ENCODE peak calls at places on chromosomes 3 and 15, in nine cellular contexts. One of them, this sample, is unnamed.
A peak's percentile ranks its signal among the peaks of the same experiment; 100 is the strongest.

GRCh38 chr15:48796930-48797329 is 13.9 kb downstream of the CEP152 start:
- DNase-seq in Peyer's patch: no peak
- DNase-seq in GM12878: peak; percentile 28
- DNase-seq in pancreas: no peak
- DNase-seq in MCF 10A: no peak
- DNase-seq in activated B cell treated with CpG ODN at 0.5 μM for 24 hours: no peak
- DNase-seq in CD8-positive, alpha-beta T cell: no peak
- DNase-seq in OCI-LY7: no peak
- DNase-seq in CD4-positive, alpha-beta T cell: no peak
- DNase-seq in this sample: no peak

GRCh38 chr3:170469151-170470062 is 50.7 kb downstream of the CLDN11 start:
- DNase-seq in Peyer's patch: no peak
- DNase-seq in GM12878: no peak
- DNase-seq in pancreas: no peak
- DNase-seq in MCF 10A: no peak
- DNase-seq in activated B cell treated with CpG ODN at 0.5 μM for 24 hours: no peak
- DNase-seq in CD8-positive, alpha-beta T cell: no peak
- DNase-seq in OCI-LY7: no peak
- DNase-seq in CD4-positive, alpha-beta T cell: no peak
- DNase-seq in this sample: no peak

GRCh38 chr15:73936181-73936580 is 9.9 kb downstream of the LOXL1 start:
- DNase-seq in Peyer's patch: peak; percentile 61
- DNase-seq in GM12878: no peak
- DNase-seq in pancreas: no peak
- DNase-seq in MCF 10A: peak; percentile 30
- DNase-seq in activated B cell treated with CpG ODN at 0.5 μM for 24 hours: no peak
- DNase-seq in CD8-positive, alpha-beta T cell: no peak
- DNase-seq in OCI-LY7: no peak
- DNase-seq in CD4-positive, alpha-beta T cell: no peak
- DNase-seq in this sample: no peak

GRCh38 chr15:99507732-99508571 is 57.8 kb upstream of the MEF2A start:
- DNase-seq in Peyer's patch: no peak
- DNase-seq in GM12878: no peak
- DNase-seq in pancreas: no peak
- DNase-seq in MCF 10A: peak; percentile 12
- DNase-seq in activated B cell treated with CpG ODN at 0.5 μM for 24 hours: no peak
- DNase-seq in CD8-positive, alpha-beta T cell: no peak
- DNase-seq in OCI-LY7: no peak
- DNase-seq in CD4-positive, alpha-beta T cell: no peak
- DNase-seq in this sample: no peak

GRCh38 chr3:101151286-101151901 is 158.2 kb upstream of the ABI3BP start:
- DNase-seq in Peyer's patch: no peak
- DNase-seq in GM12878: no peak
- DNase-seq in pancreas: no peak
- DNase-seq in MCF 10A: no peak
- DNase-seq in activated B cell treated with CpG ODN at 0.5 μM for 24 hours: no peak
- DNase-seq in CD8-positive, alpha-beta T cell: no peak
- DNase-seq in OCI-LY7: no peak
- DNase-seq in CD4-positive, alpha-beta T cell: no peak
- DNase-seq in this sample: no peak

GRCh38 chr3:149603126-149604074 is 54.4 kb downstream of the WWTR1 start:
- DNase-seq in Peyer's patch: no peak
- DNase-seq in GM12878: no peak
- DNase-seq in pancreas: no peak
- DNase-seq in MCF 10A: peak; percentile 45
- DNase-seq in activated B cell treated with CpG ODN at 0.5 μM for 24 hours: no peak
- DNase-seq in CD8-positive, alpha-beta T cell: no peak
- DNase-seq in OCI-LY7: no peak
- DNase-seq in CD4-positive, alpha-beta T cell: no peak
- DNase-seq in this sample: no peak

GRCh38 chr3:129892857-129893615 is 475 bp downstream of the TMCC1 start:
- DNase-seq in Peyer's patch: no peak
- DNase-seq in GM12878: peak; percentile 23
- DNase-seq in pancreas: no peak
- DNase-seq in MCF 10A: peak; percentile 55
- DNase-seq in activated B cell treated with CpG ODN at 0.5 μM for 24 hours: peak; percentile 78
- DNase-seq in CD8-positive, alpha-beta T cell: peak; percentile 86
- DNase-seq in OCI-LY7: peak; percentile 80
- DNase-seq in CD4-positive, alpha-beta T cell: peak; percentile 68
- DNase-seq in this sample: peak; percentile 90

GRCh38 chr3:108159865-108160264 is 62.4 kb downstream of the IFT57 start:
- DNase-seq in Peyer's patch: no peak
- DNase-seq in GM12878: no peak
- DNase-seq in pancreas: no peak
- DNase-seq in MCF 10A: no peak
- DNase-seq in activated B cell treated with CpG ODN at 0.5 μM for 24 hours: no peak
- DNase-seq in CD8-positive, alpha-beta T cell: no peak
- DNase-seq in OCI-LY7: no peak
- DNase-seq in CD4-positive, alpha-beta T cell: no peak
- DNase-seq in this sample: no peak

GRCh38 chr3:18401298-18401961 is 23.7 kb downstream of the SATB1 start:
- DNase-seq in Peyer's patch: no peak
- DNase-seq in GM12878: no peak
- DNase-seq in pancreas: no peak
- DNase-seq in MCF 10A: no peak
- DNase-seq in activated B cell treated with CpG ODN at 0.5 μM for 24 hours: no peak
- DNase-seq in CD8-positive, alpha-beta T cell: no peak
- DNase-seq in OCI-LY7: no peak
- DNase-seq in CD4-positive, alpha-beta T cell: no peak
- DNase-seq in this sample: no peak

GRCh38 chr3:108552267-108553159 is 36.7 kb downstream of the CIP2A start:
- DNase-seq in Peyer's patch: no peak
- DNase-seq in GM12878: no peak
- DNase-seq in pancreas: no peak
- DNase-seq in MCF 10A: peak; percentile 61
- DNase-seq in activated B cell treated with CpG ODN at 0.5 μM for 24 hours: no peak
- DNase-seq in CD8-positive, alpha-beta T cell: no peak
- DNase-seq in OCI-LY7: peak; percentile 28
- DNase-seq in CD4-positive, alpha-beta T cell: no peak
- DNase-seq in this sample: no peak

GRCh38 chr15:101024709-101025108 is 105.6 kb downstream of the LRRK1 start:
- DNase-seq in Peyer's patch: no peak
- DNase-seq in GM12878: no peak
- DNase-seq in pancreas: peak; percentile 5
- DNase-seq in MCF 10A: no peak
- DNase-seq in activated B cell treated with CpG ODN at 0.5 μM for 24 hours: no peak
- DNase-seq in CD8-positive, alpha-beta T cell: peak; percentile 31
- DNase-seq in OCI-LY7: no peak
- DNase-seq in CD4-positive, alpha-beta T cell: no peak
- DNase-seq in this sample: peak; percentile 79

GRCh38 chr3:122680381-122681293 is at the start of gene PARP14:
- DNase-seq in Peyer's patch: peak; percentile 83
- DNase-seq in GM12878: no peak
- DNase-seq in pancreas: peak; percentile 84
- DNase-seq in MCF 10A: peak; percentile 80
- DNase-seq in activated B cell treated with CpG ODN at 0.5 μM for 24 hours: peak; percentile 57
- DNase-seq in CD8-positive, alpha-beta T cell: peak; percentile 77
- DNase-seq in OCI-LY7: peak; percentile 65
- DNase-seq in CD4-positive, alpha-beta T cell: peak; percentile 59
- DNase-seq in this sample: peak; percentile 90

GRCh38 chr15:100468265-100468664 is 60.5 kb downstream of the CERS3 start:
- DNase-seq in Peyer's patch: no peak
- DNase-seq in GM12878: no peak
- DNase-seq in pancreas: peak; percentile 17
- DNase-seq in MCF 10A: peak; percentile 57
- DNase-seq in activated B cell treated with CpG ODN at 0.5 μM for 24 hours: no peak
- DNase-seq in CD8-positive, alpha-beta T cell: no peak
- DNase-seq in OCI-LY7: no peak
- DNase-seq in CD4-positive, alpha-beta T cell: no peak
- DNase-seq in this sample: no peak

GRCh38 chr3:57646723-57647122 is 46.2 kb downstream of the DENND6A start:
- DNase-seq in Peyer's patch: no peak
- DNase-seq in GM12878: no peak
- DNase-seq in pancreas: no peak
- DNase-seq in MCF 10A: peak; percentile 36
- DNase-seq in activated B cell treated with CpG ODN at 0.5 μM for 24 hours: no peak
- DNase-seq in CD8-positive, alpha-beta T cell: no peak
- DNase-seq in OCI-LY7: no peak
- DNase-seq in CD4-positive, alpha-beta T cell: no peak
- DNase-seq in this sample: no peak

GRCh38 chr3:57652203-57652602 is 40.7 kb downstream of the DENND6A start:
- DNase-seq in Peyer's patch: no peak
- DNase-seq in GM12878: no peak
- DNase-seq in pancreas: no peak
- DNase-seq in MCF 10A: no peak
- DNase-seq in activated B cell treated with CpG ODN at 0.5 μM for 24 hours: no peak
- DNase-seq in CD8-positive, alpha-beta T cell: no peak
- DNase-seq in OCI-LY7: no peak
- DNase-seq in CD4-positive, alpha-beta T cell: no peak
- DNase-seq in this sample: no peak

DNA sequence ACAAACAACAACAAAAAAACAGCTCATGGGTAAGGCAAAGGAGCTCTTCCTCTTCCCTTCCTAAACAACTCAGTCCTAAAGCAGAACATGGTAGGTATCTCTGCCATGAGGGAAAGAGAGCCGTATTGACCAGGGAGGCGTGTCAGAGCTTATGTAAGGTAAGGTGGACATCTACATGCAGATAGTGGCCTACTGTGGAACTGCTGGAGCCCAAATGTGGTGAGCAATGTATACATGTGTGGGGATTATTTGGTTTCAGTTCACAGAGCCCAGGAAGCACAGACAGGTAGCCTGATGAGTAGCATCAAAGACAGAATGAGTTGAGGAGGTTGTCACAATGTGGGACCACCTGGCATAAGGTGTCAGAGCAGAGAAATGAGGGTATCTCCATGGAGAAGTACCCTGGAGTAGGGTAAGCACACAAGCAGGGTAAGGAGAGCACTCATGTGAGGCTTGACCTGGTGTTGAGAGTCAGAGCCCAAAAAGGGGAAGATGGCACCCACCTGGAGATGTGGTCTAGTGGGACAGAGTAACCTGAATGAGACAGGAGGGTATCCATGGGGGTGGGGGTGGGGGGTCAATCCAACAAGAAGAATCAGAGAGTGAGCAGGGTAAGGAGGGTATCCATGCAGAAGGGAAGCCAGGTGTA is 45.5 kb downstream of the DENND6A start:
- DNase-seq in Peyer's patch: no peak
- DNase-seq in GM12878: no peak
- DNase-seq in pancreas: no peak
- DNase-seq in MCF 10A: no peak
- DNase-seq in activated B cell treated with CpG ODN at 0.5 μM for 24 hours: no peak
- DNase-seq in CD8-positive, alpha-beta T cell: no peak
- DNase-seq in OCI-LY7: no peak
- DNase-seq in CD4-positive, alpha-beta T cell: no peak
- DNase-seq in this sample: no peak
- TF ChIP-seq CTCF in Peyer's patch: no peak
- TF ChIP-seq CTCF in GM12878: no peak
- TF ChIP-seq CTCF in pancreas: no peak
- TF ChIP-seq CTCF in MCF 10A: no peak
- TF ChIP-seq CTCF in activated B cell treated with CpG ODN at 0.5 μM for 24 hours: no peak
- TF ChIP-seq CTCF in CD8-positive, alpha-beta T cell: no peak
- TF ChIP-seq CTCF in OCI-LY7: no peak
- TF ChIP-seq CTCF in CD4-positive, alpha-beta T cell: no peak
- TF ChIP-seq CTCF in this sample: no peak

GRCh38 chr3:128173849-128174248 is 20.6 kb downstream of the EEFSEC start:
- DNase-seq in Peyer's patch: no peak
- DNase-seq in GM12878: no peak
- DNase-seq in pancreas: no peak
- DNase-seq in MCF 10A: no peak
- DNase-seq in activated B cell treated with CpG ODN at 0.5 μM for 24 hours: no peak
- DNase-seq in CD8-positive, alpha-beta T cell: no peak
- DNase-seq in OCI-LY7: no peak
- DNase-seq in CD4-positive, alpha-beta T cell: no peak
- DNase-seq in this sample: no peak
- TF ChIP-seq CTCF in Peyer's patch: no peak
- TF ChIP-seq CTCF in GM12878: no peak
- TF ChIP-seq CTCF in pancreas: no peak
- TF ChIP-seq CTCF in MCF 10A: no peak
- TF ChIP-seq CTCF in activated B cell treated with CpG ODN at 0.5 μM for 24 hours: no peak
- TF ChIP-seq CTCF in CD8-positive, alpha-beta T cell: no peak
- TF ChIP-seq CTCF in OCI-LY7: no peak
- TF ChIP-seq CTCF in CD4-positive, alpha-beta T cell: no peak
- TF ChIP-seq CTCF in this sample: no peak

GRCh38 chr3:181932039-181932438 is 220.3 kb downstream of the SOX2 start:
- DNase-seq in Peyer's patch: no peak
- DNase-seq in GM12878: peak; percentile 61
- DNase-seq in pancreas: no peak
- DNase-seq in MCF 10A: no peak
- DNase-seq in activated B cell treated with CpG ODN at 0.5 μM for 24 hours: no peak
- DNase-seq in CD8-positive, alpha-beta T cell: no peak
- DNase-seq in OCI-LY7: peak; percentile 61
- DNase-seq in CD4-positive, alpha-beta T cell: no peak
- DNase-seq in this sample: no peak

GRCh38 chr3:181936774-181937173 is 225.0 kb downstream of the SOX2 start:
- DNase-seq in Peyer's patch: no peak
- DNase-seq in GM12878: no peak
- DNase-seq in pancreas: no peak
- DNase-seq in MCF 10A: no peak
- DNase-seq in activated B cell treated with CpG ODN at 0.5 μM for 24 hours: no peak
- DNase-seq in CD8-positive, alpha-beta T cell: no peak
- DNase-seq in OCI-LY7: no peak
- DNase-seq in CD4-positive, alpha-beta T cell: no peak
- DNase-seq in this sample: no peak

GRCh38 chr3:181940703-181941102 is 229.0 kb downstream of the SOX2 start:
- DNase-seq in Peyer's patch: no peak
- DNase-seq in GM12878: no peak
- DNase-seq in pancreas: no peak
- DNase-seq in MCF 10A: no peak
- DNase-seq in activated B cell treated with CpG ODN at 0.5 μM for 24 hours: no peak
- DNase-seq in CD8-positive, alpha-beta T cell: no peak
- DNase-seq in OCI-LY7: no peak
- DNase-seq in CD4-positive, alpha-beta T cell: no peak
- DNase-seq in this sample: no peak

GRCh38 chr3:181933052-181933618 is 221.4 kb downstream of the SOX2 start:
- DNase-seq in Peyer's patch: no peak
- DNase-seq in GM12878: peak; percentile 45
- DNase-seq in pancreas: no peak
- DNase-seq in MCF 10A: no peak
- DNase-seq in activated B cell treated with CpG ODN at 0.5 μM for 24 hours: no peak
- DNase-seq in CD8-positive, alpha-beta T cell: no peak
- DNase-seq in OCI-LY7: no peak
- DNase-seq in CD4-positive, alpha-beta T cell: no peak
- DNase-seq in this sample: no peak

GRCh38 chr3:181935915-181936314 is 224.2 kb downstream of the SOX2 start:
- DNase-seq in Peyer's patch: no peak
- DNase-seq in GM12878: no peak
- DNase-seq in pancreas: no peak
- DNase-seq in MCF 10A: no peak
- DNase-seq in activated B cell treated with CpG ODN at 0.5 μM for 24 hours: no peak
- DNase-seq in CD8-positive, alpha-beta T cell: no peak
- DNase-seq in OCI-LY7: peak; percentile 31
- DNase-seq in CD4-positive, alpha-beta T cell: no peak
- DNase-seq in this sample: no peak
- TF ChIP-seq CTCF in Peyer's patch: no peak
- TF ChIP-seq CTCF in GM12878: no peak
- TF ChIP-seq CTCF in pancreas: no peak
- TF ChIP-seq CTCF in MCF 10A: no peak
- TF ChIP-seq CTCF in activated B cell treated with CpG ODN at 0.5 μM for 24 hours: no peak
- TF ChIP-seq CTCF in CD8-positive, alpha-beta T cell: no peak
- TF ChIP-seq CTCF in OCI-LY7: peak; percentile 61
- TF ChIP-seq CTCF in CD4-positive, alpha-beta T cell: no peak
- TF ChIP-seq CTCF in this sample: no peak

DNA sequence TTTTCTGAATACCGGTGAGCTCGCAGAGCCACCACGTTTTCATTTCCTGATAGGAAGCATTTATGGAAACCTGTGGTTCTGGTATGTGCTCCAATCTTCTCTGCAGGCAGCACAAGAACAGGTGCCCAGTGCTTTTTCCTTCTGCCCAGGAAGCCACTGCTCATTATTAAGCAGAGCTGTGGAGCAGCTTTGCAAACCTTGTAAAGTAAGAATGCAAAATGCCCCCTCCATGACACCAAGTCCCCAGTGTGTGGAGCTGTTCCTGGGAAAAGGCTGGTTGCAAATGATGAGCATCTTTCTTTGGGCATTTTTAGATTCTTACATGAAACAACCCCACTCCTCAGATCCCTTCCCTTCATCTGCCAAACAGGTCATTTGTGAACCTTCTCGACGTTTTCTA is 65.7 kb upstream of the MRPL3 start:
- DNase-seq in Peyer's patch: no peak
- DNase-seq in GM12878: no peak
- DNase-seq in pancreas: no peak
- DNase-seq in MCF 10A: no peak
- DNase-seq in activated B cell treated with CpG ODN at 0.5 μM for 24 hours: no peak
- DNase-seq in CD8-positive, alpha-beta T cell: no peak
- DNase-seq in OCI-LY7: no peak
- DNase-seq in CD4-positive, alpha-beta T cell: no peak
- DNase-seq in this sample: no peak
- TF ChIP-seq CTCF in Peyer's patch: no peak
- TF ChIP-seq CTCF in GM12878: no peak
- TF ChIP-seq CTCF in pancreas: no peak
- TF ChIP-seq CTCF in MCF 10A: no peak
- TF ChIP-seq CTCF in activated B cell treated with CpG ODN at 0.5 μM for 24 hours: no peak
- TF ChIP-seq CTCF in CD8-positive, alpha-beta T cell: no peak
- TF ChIP-seq CTCF in OCI-LY7: no peak
- TF ChIP-seq CTCF in CD4-positive, alpha-beta T cell: no peak
- TF ChIP-seq CTCF in this sample: no peak